ENCODE peak calls at places on chromosomes 5 and 9, in seven cellular contexts. J is kidney, F is astrocyte, X is RWPE1, L is ascending aorta, C is brain microvascular endothelial cell, V is Peyer's patch. Z is an unnamed sample.

GRCh38 chr5:116273458-116274242 is 188.8 kb downstream of the COMMD10 start:
- DNase-seq in C (no peak), L (no peak), J (no peak), V (no peak), X (no peak), F (peak; percentile 67), Z (no peak)

GRCh38 chr9:20835364-20836286 is 151.6 kb downstream of the FOCAD start:
- DNase-seq in L (no peak), C (peak; percentile 6), F (peak; percentile 56), X (peak; percentile 35), V (no peak), J (no peak), Z (no peak)

GRCh38 chr9:129330711-129331279 is 152.7 kb upstream of the IER5L start:
- DNase-seq in J (no peak), F (no peak), C (no peak), V (no peak), L (no peak), X (no peak), Z (no peak)

GRCh38 chr9:85007753-85008152 is 338.2 kb downstream of the NTRK2 start:
- DNase-seq in C (no peak), L (no peak), F (no peak), X (no peak), V (no peak), J (no peak), Z (no peak)

GRCh38 chr5:13250450-13251291 is 693.8 kb downstream of the DNAH5 start:
- DNase-seq in X (peak; percentile 7), C (no peak), F (no peak), V (no peak), L (no peak), J (no peak), Z (no peak)

GRCh38 chr5:172544371-172545120 is 90.2 kb upstream of the SH3PXD2B start:
- DNase-seq in C (no peak), F (no peak), V (no peak), L (no peak), J (no peak), X (no peak), Z (no peak)

GRCh38 chr5:143014017-143014651 is 244.0 kb downstream of the ARHGAP26 start:
- DNase-seq in J (no peak), F (peak; percentile 64), C (no peak), X (no peak), L (no peak), V (no peak), Z (peak; percentile 19)

GRCh38 chr9:130200038-130200979 is 28.1 kb downstream of the NCS1 start:
- DNase-seq in J (no peak), X (no peak), C (no peak), V (no peak), F (peak; percentile 46), L (no peak), Z (no peak)

GRCh38 chr5:176630681-176631222 is 277 bp downstream of the EIF4E1B start:
- DNase-seq in X (no peak), F (no peak), J (no peak), C (no peak), L (no peak), V (no peak), Z (no peak)

GRCh38 chr9:93953492-93954435 is 1.4 kb downstream of the BARX1 start:
- DNase-seq in L (no peak), X (no peak), F (no peak), J (no peak), C (no peak), V (no peak), Z (no peak)

GRCh38 chr9:116646661-116647514 is 40.2 kb upstream of the TRIM32 start:
- DNase-seq in F (peak; percentile 39), X (peak; percentile 34), L (no peak), J (no peak), V (no peak), C (peak; percentile 42), Z (no peak)

GRCh38 chr5:174825587-174825986 is 101.2 kb downstream of the MSX2 start:
- DNase-seq in J (no peak), X (peak; percentile 62), L (no peak), F (peak; percentile 79), V (no peak), C (peak; percentile 60), Z (no peak)

GRCh38 chr5:126631920-126632319 is 31.2 kb downstream of the PHAX start:
- DNase-seq in L (no peak), C (no peak), J (no peak), F (no peak), X (no peak), V (no peak), Z (no peak)

GRCh38 chr9:76451234-76451633 is 7.7 kb upstream of the GCNT1 start:
- DNase-seq in L (no peak), C (peak; percentile 83), F (peak; percentile 88), J (no peak), X (no peak), V (no peak), Z (no peak)

GRCh38 chr9:127976498-127976897 is 4.3 kb downstream of the EEIG1 start:
- DNase-seq in F (no peak), C (no peak), X (no peak), J (peak; percentile 80), L (no peak), V (peak; percentile 79), Z (peak; percentile 77)

GRCh38 chr9:91117474-91117891 is 244.2 kb downstream of the AUH start:
- DNase-seq in X (no peak), F (no peak), J (no peak), V (no peak), C (no peak), L (no peak), Z (no peak)

GRCh38 chr9:33415152-33416038 is 13.0 kb upstream of the AQP7 start:
- DNase-seq in C (peak; percentile 35), F (no peak), X (peak; percentile 53), J (peak; percentile 90), V (peak; percentile 92), L (no peak), Z (peak; percentile 91)

GRCh38 chr5:167511-167910 is 23.8 kb upstream of the LRRC14B start:
- DNase-seq in C (no peak), L (no peak), J (no peak), X (no peak), V (peak; percentile 41), F (peak; percentile 10), Z (no peak)

GRCh38 chr5:68780299-68780960 is 313.4 kb upstream of the SLC30A5 start:
- DNase-seq in J (no peak), V (no peak), X (no peak), C (no peak), F (no peak), L (no peak), Z (no peak)

GRCh38 chr5:93018461-93018860 is 562.6 kb downstream of the NR2F1-AS1 start:
- DNase-seq in F (peak; percentile 70), X (no peak), J (no peak), V (no peak), L (no peak), C (no peak), Z (no peak)

DNA sequence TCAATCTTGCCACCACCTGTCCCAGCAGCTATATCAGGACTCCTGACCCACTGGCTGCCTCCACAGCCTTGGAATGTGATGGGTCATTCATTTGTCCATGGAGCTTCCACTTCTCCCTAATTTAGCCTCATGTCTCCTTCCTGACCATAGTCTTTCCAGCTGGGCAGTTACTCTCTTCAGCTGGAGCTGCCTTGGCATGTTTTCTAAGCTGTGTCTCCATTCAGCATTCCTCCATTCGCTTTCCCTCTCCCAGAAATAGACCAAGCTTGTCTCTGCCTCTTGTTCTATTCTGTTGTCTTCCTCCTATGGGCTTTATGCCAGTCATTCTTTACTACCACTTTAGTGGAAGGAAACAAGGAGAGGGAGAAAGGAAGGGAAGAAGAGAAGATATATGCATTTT is 5.3 kb upstream of the CTXN3 start:
- DNase-seq in J (no peak), C (no peak), F (no peak), X (no peak), L (no peak), V (no peak), Z (no peak)
- TF ChIP-seq CTCF in J (no peak), C (no peak), F (no peak), X (no peak), L (no peak), V (no peak), Z (no peak)

DNA sequence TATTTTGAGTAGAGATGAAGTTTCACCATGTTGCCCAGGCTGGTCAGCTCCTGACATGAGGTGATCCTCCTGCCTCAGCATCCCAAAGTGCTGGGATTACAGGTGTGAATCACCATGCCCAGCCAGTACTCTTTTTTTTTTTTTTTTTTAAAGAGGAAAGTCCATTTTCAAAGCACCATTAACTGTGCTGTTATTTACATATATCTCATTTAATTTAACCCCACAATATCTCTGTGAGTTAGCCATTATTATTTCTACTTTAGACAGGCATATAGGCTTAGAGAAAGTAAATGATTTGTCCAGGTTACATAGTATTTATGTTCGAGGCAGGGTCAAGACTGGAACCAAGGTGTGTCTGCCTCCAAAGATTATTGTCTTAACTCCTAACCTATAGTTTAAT is 50.7 kb downstream of the ATG10 start:
- DNase-seq in J (no peak), V (no peak), X (no peak), L (no peak), F (no peak), C (no peak), Z (no peak)
- TF ChIP-seq CTCF in J (no peak), V (no peak), X (no peak), L (no peak), F (no peak), C (no peak), Z (no peak)

GRCh38 chr5:114101153-114101552 is 260.7 kb upstream of the KCNN2 start:
- DNase-seq in C (peak; percentile 67), J (no peak), X (peak; percentile 38), L (no peak), F (peak; percentile 16), V (no peak), Z (no peak)
- TF ChIP-seq CTCF in C (peak; percentile 66), J (peak; percentile 46), X (peak; percentile 52), L (no peak), F (peak; percentile 58), V (no peak), Z (peak; percentile 32)

DNA sequence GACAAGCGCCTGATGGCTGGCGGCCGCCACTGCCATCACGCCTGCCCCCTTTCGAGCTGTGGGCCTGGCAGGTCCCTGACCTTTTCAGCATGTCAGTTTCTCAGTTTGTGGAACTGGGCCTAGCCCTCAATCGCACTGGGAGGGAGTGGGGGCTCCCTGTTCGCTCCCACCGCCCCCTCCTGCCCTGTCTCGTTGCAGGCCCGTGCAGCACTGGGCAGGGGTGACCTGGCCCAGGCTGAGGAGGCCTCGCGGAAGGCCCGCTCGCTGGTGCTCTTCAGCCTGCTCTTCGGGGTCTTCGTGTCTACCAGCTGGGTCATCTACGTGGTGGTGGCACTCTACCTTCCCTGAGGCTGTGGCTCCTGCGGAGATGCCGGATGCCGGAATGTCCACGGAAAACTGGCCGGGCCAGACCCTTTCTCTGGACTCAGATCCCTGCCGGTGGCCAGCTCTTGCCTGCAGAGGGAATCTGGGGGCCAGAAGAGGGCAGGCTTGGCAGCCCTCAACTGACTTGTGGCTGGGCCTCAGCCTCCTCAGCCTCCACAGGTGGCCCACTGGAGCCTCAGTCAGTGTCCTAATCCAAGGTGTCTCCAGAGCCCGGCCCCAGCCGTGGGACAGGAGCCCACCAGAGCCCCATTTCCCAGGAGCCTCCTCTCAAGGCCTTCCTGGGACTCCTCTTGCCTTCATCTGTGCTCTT is 12.7 kb downstream of the PRRT1B start:
- DNase-seq in L (no peak), J (no peak), C (no peak), F (no peak), X (no peak), V (no peak), Z (no peak)
- TF ChIP-seq CTCF in L (no peak), J (no peak), C (no peak), F (no peak), X (no peak), V (no peak), Z (no peak)

GRCh38 chr9:80177949-80178480 is 606.2 kb downstream of the TLE4 start:
- DNase-seq in L (no peak), F (peak; percentile 22), C (no peak), J (peak; percentile 41), X (no peak), V (no peak), Z (no peak)

GRCh38 chr9:80175286-80175906 is 603.6 kb downstream of the TLE4 start:
- DNase-seq in X (peak; percentile 31), J (no peak), F (peak; percentile 6), L (no peak), C (no peak), V (no peak), Z (peak; percentile 9)
- TF ChIP-seq CTCF in X (peak; percentile 95), J (peak; percentile 66), F (peak; percentile 65), L (no peak), C (peak; percentile 43), V (peak; percentile 58), Z (peak; percentile 66)